ENCODE peak calls at places on chromosome 20, in ten cellular contexts. O is IMR-90, Z is HCT116, P is cardiac muscle cell, X is astrocyte of the spinal cord, R is pancreas, W is hepatocyte, H is endothelial cell, M is foreskin fibroblast, K is lower lobe of right lung. Y is an unnamed sample.

GRCh38 chr20:56974499-56975250 is 291.8 kb downstream of the BMP7 start:
- DNase-seq in K (no peak), H (peak; percentile 66), P (peak; percentile 62), R (no peak), W (peak; percentile 78), M (peak; percentile 62), Z (peak; percentile 47), X (peak; percentile 66), O (peak; percentile 37), Y (no peak)

GRCh38 chr20:44342240-44342639 is 5.4 kb downstream of the R3HDML start:
- DNase-seq in Z (no peak), M (peak; percentile 13), X (no peak), W (no peak), R (no peak), H (no peak), P (peak; percentile 21), K (no peak), O (peak; percentile 8), Y (no peak)

GRCh38 chr20:45851501-45851900 is 5.7 kb downstream of the ACOT8 start:
- DNase-seq in M (no peak), O (no peak), P (no peak), Z (no peak), W (no peak), R (no peak), H (no peak), X (no peak), K (no peak), Y (no peak)

GRCh38 chr20:10561302-10561701 is 112.5 kb downstream of the JAG1 start:
- DNase-seq in O (no peak), K (no peak), Z (no peak), H (no peak), X (no peak), M (no peak), P (no peak), W (no peak), R (no peak), Y (no peak)

GRCh38 chr20:6074145-6074561 is 20.3 kb upstream of the LRRN4 start:
- DNase-seq in O (no peak), P (no peak), M (no peak), R (no peak), Z (no peak), W (peak; percentile 49), X (no peak), H (peak; percentile 12), K (no peak), Y (no peak)

GRCh38 chr20:57904706-57905105 is 194.9 kb upstream of the PMEPA1 start:
- DNase-seq in M (no peak), X (no peak), O (no peak), W (no peak), R (no peak), P (no peak), H (no peak), Z (no peak), K (no peak), Y (no peak)

GRCh38 chr20:46089076-46089337 is 755 bp downstream of the NCOA5 start:
- DNase-seq in M (no peak), H (no peak), R (no peak), K (no peak), W (peak; percentile 49), P (no peak), X (no peak), Z (no peak), O (peak; percentile 12), Y (no peak)

GRCh38 chr20:19083136-19083621 is 129.3 kb upstream of the SLC24A3 start:
- DNase-seq in P (no peak), H (no peak), W (no peak), K (no peak), M (no peak), X (no peak), R (no peak), Z (no peak), O (no peak), Y (no peak)

DNA sequence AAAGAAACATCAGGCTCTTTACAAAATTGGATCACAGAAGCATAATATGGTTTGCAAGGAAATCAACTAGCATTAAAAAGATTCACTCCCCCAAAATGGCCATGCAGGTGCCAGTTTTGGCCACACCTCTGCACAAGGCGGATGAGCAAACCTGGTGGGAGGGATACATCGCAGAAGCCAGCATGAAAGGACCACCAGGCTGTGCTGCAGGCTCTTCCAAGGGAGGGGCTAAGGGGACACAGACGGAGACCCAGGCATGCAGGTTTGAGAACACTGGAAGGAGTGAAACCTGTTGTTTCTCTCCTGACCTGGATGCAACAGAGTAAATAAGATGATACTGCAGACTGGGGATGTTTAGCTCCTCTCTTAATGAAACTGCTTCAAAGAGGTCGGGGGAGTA is 612.5 kb downstream of the PTPRT start:
- DNase-seq in P (no peak), O (no peak), R (no peak), X (no peak), Z (no peak), H (no peak), M (no peak), W (no peak), K (no peak), Y (no peak)
- TF ChIP-seq CTCF in P (no peak), O (no peak), R (no peak), X (no peak), Z (no peak), H (no peak), M (no peak), W (no peak), K (no peak), Y (no peak)

GRCh38 chr20:63292292-63292701 is 689 bp upstream of the COL20A1 start:
- DNase-seq in W (no peak), Z (no peak), H (no peak), P (no peak), O (no peak), M (no peak), X (no peak), K (no peak), R (no peak), Y (no peak)

GRCh38 chr20:63290136-63290676 is 2.8 kb upstream of the COL20A1 start:
- DNase-seq in H (no peak), P (no peak), K (no peak), Z (no peak), W (no peak), R (no peak), M (no peak), X (no peak), O (no peak), Y (no peak)

GRCh38 chr20:63291811-63292210 is 1.2 kb upstream of the COL20A1 start:
- DNase-seq in M (no peak), R (no peak), Z (no peak), X (no peak), K (no peak), P (no peak), W (no peak), H (no peak), O (no peak), Y (no peak)

GRCh38 chr20:63289311-63290135 is 3.5 kb upstream of the COL20A1 start:
- DNase-seq in H (no peak), O (no peak), X (no peak), W (no peak), R (no peak), K (no peak), M (no peak), Z (no peak), P (no peak), Y (no peak)

GRCh38 chr20:63290677-63291472 is 2.1 kb upstream of the COL20A1 start:
- DNase-seq in O (peak; percentile 11), X (no peak), H (peak; percentile 91), K (no peak), R (peak; percentile 91), P (peak; percentile 38), Z (peak; percentile 13), M (peak; percentile 19), W (peak; percentile 73), Y (peak; percentile 65)
- TF ChIP-seq CTCF in O (peak; percentile 60), X (peak; percentile 73), H (peak; percentile 74), K (peak; percentile 67), R (peak; percentile 55), P (peak; percentile 59), Z (peak; percentile 84), M (peak; percentile 51), W (peak; percentile 65), Y (no peak)

GRCh38 chr20:2539341-2539740 is 3.0 kb downstream of the TMC2 start:
- DNase-seq in W (no peak), Z (no peak), M (no peak), P (no peak), K (no peak), O (no peak), X (no peak), H (no peak), R (no peak), Y (no peak)
- TF ChIP-seq CTCF in W (no peak), Z (no peak), M (no peak), P (no peak), K (no peak), O (no peak), X (no peak), H (no peak), R (no peak), Y (no peak)

GRCh38 chr20:32670773-32671455 is 2.8 kb downstream of the C20orf203 start:
- DNase-seq in X (no peak), R (no peak), H (no peak), M (no peak), Z (no peak), W (no peak), P (no peak), K (no peak), O (no peak), Y (no peak)

GRCh38 chr20:32672315-32672981 is 1.3 kb downstream of the C20orf203 start:
- DNase-seq in X (no peak), P (no peak), K (no peak), M (no peak), W (no peak), H (no peak), Z (no peak), R (no peak), O (no peak), Y (no peak)

GRCh38 chr20:32675223-32675975 is 1.7 kb upstream of the C20orf203 start:
- DNase-seq in W (no peak), O (no peak), R (no peak), H (no peak), P (no peak), X (no peak), Z (no peak), M (no peak), K (no peak), Y (no peak)

GRCh38 chr20:32674362-32674789 is 635 bp upstream of the C20orf203 start:
- DNase-seq in O (peak; percentile 50), H (peak; percentile 63), X (peak; percentile 48), M (peak; percentile 34), Z (peak; percentile 40), P (peak; percentile 64), K (no peak), W (peak; percentile 84), R (peak; percentile 73), Y (no peak)

DNA sequence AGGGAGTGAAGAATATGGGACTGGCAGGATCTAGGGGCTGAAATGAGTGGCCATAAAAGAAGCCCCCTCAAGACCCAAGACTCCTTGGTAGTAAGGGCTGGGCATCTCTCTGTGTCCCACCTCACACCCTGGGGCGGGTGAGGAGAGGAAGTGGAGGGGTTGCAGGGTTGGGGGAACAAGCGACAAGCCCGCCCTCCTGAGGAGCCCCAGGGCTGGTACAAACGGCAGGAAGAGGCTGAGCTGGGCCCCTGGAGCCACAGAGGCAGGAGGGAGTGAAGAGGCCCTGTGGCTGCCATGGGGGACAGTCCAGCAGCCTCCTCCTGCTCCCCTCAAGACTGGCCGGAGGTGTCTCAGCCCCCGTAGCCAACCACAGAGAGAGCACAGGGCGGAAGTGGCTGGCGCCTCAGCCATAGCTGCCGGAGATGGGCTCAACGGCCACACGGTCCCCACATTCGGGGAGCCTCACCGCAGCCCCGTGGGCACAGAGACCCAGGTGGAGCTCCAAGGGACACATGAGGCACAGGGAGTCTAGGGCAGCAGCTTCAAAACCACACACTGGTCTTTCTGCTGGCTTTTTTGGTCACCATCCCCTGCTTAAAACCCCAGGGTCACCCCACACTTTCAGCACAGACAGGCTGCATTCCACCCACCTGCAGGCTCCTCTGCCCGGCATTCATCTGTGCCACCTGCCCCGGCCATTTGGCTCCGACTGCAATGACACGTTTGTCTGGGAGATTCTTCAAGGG is 586 bp downstream of the C20orf203 start:
- DNase-seq in Z (no peak), W (no peak), M (no peak), X (no peak), R (no peak), P (no peak), O (no peak), H (no peak), K (peak; percentile 58), Y (peak; percentile 40)
- TF ChIP-seq CTCF in Z (no peak), W (no peak), M (no peak), X (no peak), R (no peak), P (no peak), O (no peak), H (no peak), K (no peak), Y (no peak)